ENCODE peak calls at places on chromosomes 1 and 21, in ten cellular contexts. U is GM06990, L is amygdala, D is epithelial cell of esophagus, H is NCI-H345, J is AG04450, W is amniotic stem cell, Y is M059J, F is iPS-NIHi11, X is omental fat pad. E is an unnamed sample.

GRCh38 chr1:48870596-48870995 is 93.9 kb upstream of the BEND5 start:
- DNase-seq in U (no peak), L (no peak), D (peak; percentile 47), H (no peak), J (no peak), W (no peak), Y (no peak), F (peak; percentile 35), X (no peak), E (peak; percentile 18)

GRCh38 chr1:33410091-33410701 is 20.7 kb downstream of the PHC2 start:
- DNase-seq in U (no peak), L (no peak), D (no peak), H (no peak), J (no peak), W (no peak), Y (no peak), F (no peak), X (no peak), E (no peak)

GRCh38 chr1:84997667-84998600 is 1.0 kb upstream of the MCOLN2 start:
- DNase-seq in U (peak; percentile 57), L (no peak), D (peak; percentile 33), H (no peak), J (no peak), W (no peak), Y (peak; percentile 38), F (peak; percentile 50), X (no peak), E (no peak)

GRCh38 chr1:32413507-32414185 is 19.4 kb upstream of the BSDC1 start:
- DNase-seq in U (peak; percentile 25), L (no peak), D (peak; percentile 60), H (peak; percentile 75), J (no peak), W (peak; percentile 40), Y (peak; percentile 72), F (peak; percentile 64), X (no peak), E (peak; percentile 66)

GRCh38 chr1:12387641-12388040 is 157.8 kb downstream of the VPS13D start:
- DNase-seq in U (no peak), L (no peak), D (no peak), H (no peak), J (no peak), W (no peak), Y (peak; percentile 32), F (no peak), X (no peak), E (no peak)

GRCh38 chr1:207867136-207868081 is 43.5 kb downstream of the CD34 start:
- DNase-seq in U (no peak), L (no peak), D (no peak), H (no peak), J (no peak), W (no peak), Y (no peak), F (no peak), X (no peak), E (no peak)

GRCh38 chr1:25900209-25900608 is 6.0 kb downstream of the STMN1 start:
- DNase-seq in U (no peak), L (no peak), D (no peak), H (no peak), J (no peak), W (no peak), Y (no peak), F (no peak), X (no peak), E (no peak)

GRCh38 chr1:8652607-8653046 is 164.8 kb downstream of the RERE start:
- DNase-seq in U (no peak), L (no peak), D (no peak), H (no peak), J (no peak), W (no peak), Y (no peak), F (no peak), X (no peak), E (no peak)

GRCh38 chr1:240804475-240804874 is 192.5 kb upstream of the GREM2 start:
- DNase-seq in U (no peak), L (no peak), D (no peak), H (no peak), J (peak; percentile 1), W (peak; percentile 10), Y (peak; percentile 59), F (no peak), X (no peak), E (no peak)

GRCh38 chr21:45539796-45540600 is 2.2 kb downstream of the SLC19A1 start:
- DNase-seq in U (peak; percentile 1), L (no peak), D (no peak), H (no peak), J (no peak), W (no peak), Y (no peak), F (no peak), X (peak; percentile 16), E (no peak)

GRCh38 chr1:44950434-44950833 is 36.0 kb downstream of the EIF2B3 start:
- DNase-seq in U (no peak), L (no peak), D (no peak), H (no peak), J (no peak), W (no peak), Y (no peak), F (no peak), X (no peak), E (no peak)

GRCh38 chr1:232306269-232306911 is 323.5 kb downstream of the SIPA1L2 start:
- DNase-seq in U (no peak), L (no peak), D (no peak), H (peak; percentile 32), J (no peak), W (no peak), Y (peak; percentile 3), F (peak; percentile 58), X (no peak), E (peak; percentile 18)

GRCh38 chr1:41643422-41643821 is 158.9 kb upstream of the EDN2 start:
- DNase-seq in U (no peak), L (no peak), D (no peak), H (no peak), J (no peak), W (no peak), Y (no peak), F (no peak), X (no peak), E (no peak)

GRCh38 chr1:23481904-23482303 is 2.1 kb downstream of the ASAP3 start:
- DNase-seq in U (no peak), L (no peak), D (no peak), H (no peak), J (no peak), W (no peak), Y (no peak), F (no peak), X (no peak), E (no peak)

GRCh38 chr1:32919811-32920733 is 18.9 kb upstream of the TMEM54 start:
- DNase-seq in U (no peak), L (no peak), D (no peak), H (no peak), J (peak; percentile 16), W (no peak), Y (peak; percentile 59), F (no peak), X (no peak), E (peak; percentile 84)

GRCh38 chr1:36857761-36858160 is 176.6 kb downstream of the GRIK3 start:
- DNase-seq in U (no peak), L (no peak), D (no peak), H (peak; percentile 91), J (no peak), W (no peak), Y (no peak), F (no peak), X (no peak), E (no peak)

GRCh38 chr1:56212143-56212542 is 367.2 kb downstream of the PLPP3 start:
- DNase-seq in U (no peak), L (no peak), D (no peak), H (no peak), J (no peak), W (no peak), Y (no peak), F (no peak), X (no peak), E (no peak)

E was measured in HT1080.